ENCODE peak calls at places on chromosomes 1 and 21, in nine cellular contexts. C is HCT116, F is uterus, E is tibial nerve, K is stomach, J is right lobe of liver, I is esophagus squamous epithelium, Z is body of pancreas, W is heart left ventricle. R is an unnamed sample. For H3K4me1, the result is how much of the 10 kb centered on the place peaks cover.

GRCh38 chr1:38964140-38964548 is 22.5 kb upstream of the RHBDL2 start:
- DNase-seq in C (no peak), K (no peak), W (no peak), Z (no peak), F (no peak), I (no peak), E (no peak), J (no peak), R (no peak)

GRCh38 chr1:9721606-9722377 is 70.3 kb downstream of the PIK3CD start:
- DNase-seq in C (no peak), E (no peak), W (no peak), K (no peak), I (no peak), Z (peak), J (no peak), F (no peak), R (no peak)

GRCh38 chr1:159011701-159012100 is 2.0 kb downstream of the IFI16 start:
- DNase-seq in E (no peak), I (no peak), W (no peak), J (no peak), K (no peak), Z (no peak), C (no peak), F (no peak), R (no peak)

GRCh38 chr1:44154049-44154448 is 12.6 kb upstream of the KLF18 start:
- DNase-seq in W (no peak), F (no peak), E (no peak), I (no peak), Z (no peak), C (peak), J (no peak), K (no peak), R (no peak)

GRCh38 chr1:5876251-5876650 is 116.0 kb downstream of the NPHP4 start:
- DNase-seq in K (no peak), E (no peak), W (no peak), I (no peak), Z (no peak), F (no peak), J (no peak), C (no peak), R (no peak)

GRCh38 chr1:51378871-51379270 is 48.5 kb upstream of the TTC39A start:
- DNase-seq in E (no peak), F (no peak), J (no peak), W (no peak), C (no peak), Z (no peak), I (no peak), K (no peak), R (no peak)

GRCh38 chr1:109846148-109846547 is 64.5 kb upstream of the CSF1 start:
- DNase-seq in K (no peak), J (no peak), Z (no peak), C (no peak), I (no peak), E (no peak), W (no peak), F (no peak), R (no peak)

GRCh38 chr1:53139911-53140310 is 2.5 kb downstream of the SLC1A7 start:
- DNase-seq in Z (no peak), J (no peak), F (no peak), K (no peak), E (no peak), I (no peak), W (no peak), C (no peak), R (no peak)

GRCh38 chr1:37319284-37319683 is 155.1 kb upstream of the ZC3H12A start:
- DNase-seq in E (no peak), J (no peak), F (no peak), C (no peak), K (no peak), Z (no peak), W (no peak), I (no peak), R (no peak)

GRCh38 chr1:41313661-41314131 is 47.5 kb upstream of the FOXO6 start:
- DNase-seq in F (no peak), E (no peak), K (no peak), Z (peak), W (no peak), C (peak), J (no peak), I (no peak), R (no peak)

GRCh38 chr1:4778056-4778455 is 123.6 kb downstream of the AJAP1 start:
- DNase-seq in K (no peak), F (peak), I (no peak), W (peak), Z (peak), J (no peak), E (no peak), C (no peak), R (peak)

GRCh38 chr1:2115008-2115921 is 65.1 kb downstream of the PRKCZ start:
- DNase-seq in Z (no peak), E (no peak), C (no peak), K (no peak), F (no peak), W (no peak), J (no peak), I (no peak), R (no peak)

GRCh38 chr1:221810406-221810805 is 68.5 kb upstream of the DUSP10 start:
- DNase-seq in K (no peak), Z (no peak), J (no peak), W (no peak), F (no peak), C (no peak), E (no peak), I (no peak), R (no peak)

GRCh38 chr1:221122501-221122900 is 243.3 kb downstream of the HLX start:
- DNase-seq in J (no peak), I (no peak), E (no peak), F (no peak), W (no peak), K (no peak), C (no peak), Z (no peak), R (no peak)

GRCh38 chr1:34529935-34530859 is 224.7 kb upstream of the GJB5 start:
- DNase-seq in I (no peak), E (no peak), J (no peak), Z (no peak), W (no peak), F (peak), K (no peak), C (no peak), R (no peak)

GRCh38 chr1:67173988-67174387 is 7.7 kb downstream of the IL23R start:
- DNase-seq in F (no peak), W (no peak), Z (no peak), I (no peak), J (no peak), C (no peak), K (no peak), E (no peak), R (no peak)

GRCh38 chr1:115040501-115040900 is 10.9 kb downstream of the TSHB start:
- DNase-seq in Z (no peak), C (no peak), I (no peak), W (no peak), E (no peak), F (no peak), K (no peak), J (no peak), R (no peak)

GRCh38 chr1:186813420-186813819 is 15.3 kb upstream of the PLA2G4A start:
- DNase-seq in Z (no peak), W (no peak), J (no peak), C (no peak), F (no peak), K (no peak), I (no peak), E (no peak), R (no peak)

GRCh38 chr1:201562257-201562656 is 23.3 kb downstream of the NAV1 start:
- DNase-seq in W (peak), K (no peak), C (no peak), F (peak), Z (no peak), J (no peak), E (no peak), I (no peak), R (no peak)

GRCh38 chr1:232511172-232511571 is 118.8 kb downstream of the SIPA1L2 start:
- DNase-seq in J (no peak), W (no peak), F (no peak), E (no peak), I (no peak), C (no peak), K (no peak), Z (no peak), R (no peak)

GRCh38 chr1:221689138-221689537 is 52.8 kb downstream of the DUSP10 start:
- DNase-seq in J (no peak), Z (no peak), E (no peak), W (no peak), I (no peak), F (no peak), C (no peak), K (no peak), R (no peak)

GRCh38 chr1:93186667-93187066 is 6.1 kb downstream of the CCDC18 start:
- DNase-seq in I (no peak), J (no peak), W (no peak), E (no peak), C (no peak), K (no peak), Z (no peak), F (no peak), R (no peak)

GRCh38 chr1:100358210-100358609 is 5.9 kb downstream of the CDC14A start:
- DNase-seq in C (no peak), E (no peak), Z (no peak), F (no peak), W (no peak), I (no peak), K (no peak), J (no peak), R (no peak)

GRCh38 chr1:30966690-30967369 is 58.3 kb upstream of the SDC3 start:
- DNase-seq in F (no peak), E (no peak), I (no peak), W (no peak), K (no peak), J (no peak), Z (peak), C (no peak), R (peak)

GRCh38 chr1:42442641-42443040 is 13.2 kb downstream of the ZMYND12 start:
- DNase-seq in Z (no peak), K (no peak), F (no peak), I (no peak), E (no peak), W (no peak), J (no peak), C (no peak), R (no peak)

GRCh38 chr1:1943834-1944570 is 24.9 kb upstream of the TMEM52 start:
- DNase-seq in C (peak), Z (peak), W (no peak), I (no peak), E (no peak), K (peak), F (peak), J (peak), R (peak)

GRCh38 chr1:215376544-215377264 is 190.4 kb upstream of the KCTD3 start:
- DNase-seq in C (no peak), I (no peak), Z (no peak), E (no peak), J (no peak), K (no peak), F (no peak), W (no peak), R (no peak)

GRCh38 chr1:153659175-153659534 is 652 bp downstream of the SNAPIN start:
- DNase-seq in E (no peak), C (no peak), K (no peak), Z (no peak), W (no peak), J (no peak), I (no peak), F (no peak), R (no peak)

GRCh38 chr21:25733859-25734653 is 648 bp downstream of the ATP5PF start:
- DNase-seq in Z (no peak), E (no peak), W (peak), I (no peak), K (no peak), J (peak), F (no peak), C (no peak), R (no peak)

GRCh38 chr1:46656643-46657042 is 11.5 kb downstream of the ATPAF1 start:
- DNase-seq in F (no peak), I (no peak), W (no peak), C (no peak), J (no peak), Z (no peak), E (no peak), K (no peak), R (no peak)

GRCh38 chr1:56917356-56917755 is 48.5 kb downstream of the C8B start:
- DNase-seq in K (no peak), J (no peak), E (no peak), C (no peak), F (no peak), Z (no peak), I (no peak), W (no peak), R (no peak)

GRCh38 chr1:116504308-116505156 is 66.3 kb downstream of the CD58 start:
- DNase-seq in C (no peak), I (peak), J (no peak), W (peak), K (peak), Z (peak), E (peak), F (no peak), R (peak)

GRCh38 chr1:161482610-161483009 is 22.6 kb upstream of the FCGR2A start:
- DNase-seq in C (no peak), E (no peak), I (no peak), J (no peak), F (no peak), K (no peak), W (no peak), Z (no peak), R (no peak)

GRCh38 chr1:56157477-56157876 is 421.9 kb downstream of the PLPP3 start:
- DNase-seq in J (no peak), W (no peak), Z (no peak), C (no peak), E (no peak), I (no peak), F (no peak), K (no peak), R (no peak)

GRCh38 chr1:11151854-11152612 is 37.1 kb upstream of the ANGPTL7 start:
- DNase-seq in K (no peak), I (no peak), E (no peak), J (peak), W (peak), F (no peak), Z (no peak), C (no peak), R (no peak)

DNA sequence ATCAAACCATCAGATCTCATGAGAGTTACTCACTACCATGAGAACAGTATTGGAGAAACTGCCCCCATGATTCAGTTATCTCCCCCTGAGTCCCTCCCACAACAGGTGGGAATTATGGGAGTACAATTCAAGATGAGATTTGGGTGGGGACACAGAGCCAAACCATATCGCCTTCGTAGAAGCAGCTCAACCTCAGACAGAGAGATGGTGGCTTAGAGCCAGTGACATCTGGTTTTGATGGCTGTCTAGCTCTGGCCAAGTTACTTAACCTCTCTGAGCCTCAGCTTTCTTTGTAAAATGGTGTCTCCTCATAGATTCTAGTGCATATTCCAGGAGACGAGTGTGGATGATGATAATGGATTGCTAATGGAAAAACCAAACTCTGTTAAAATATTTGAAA is 27.2 kb downstream of the MX1 start:
- DNase-seq in F (no peak), J (no peak), E (no peak), W (no peak), C (no peak), K (no peak), Z (no peak), I (no peak), R (no peak)
- TF ChIP-seq POLR2A in F (no peak), J (no peak), E (no peak), W (no peak), C (no peak), K (no peak), Z (no peak), I (no peak), R (no peak)

GRCh38 chr1:175129644-175129996 is 62.0 kb downstream of the TNN start:
- DNase-seq in F (no peak), K (no peak), E (no peak), J (peak), Z (no peak), W (no peak), C (no peak), I (no peak), R (no peak)

GRCh38 chr1:175130649-175131045 is 61.9 kb downstream of the KIAA0040 start:
- DNase-seq in Z (no peak), E (no peak), J (no peak), F (no peak), W (no peak), C (no peak), K (no peak), I (no peak), R (no peak)

GRCh38 chr1:175129997-175130648 is 62.5 kb downstream of the KIAA0040 start:
- DNase-seq in F (no peak), W (no peak), K (no peak), C (no peak), E (no peak), J (no peak), I (no peak), Z (no peak), R (peak)

GRCh38 chr1:175132456-175132855 is 60.1 kb downstream of the KIAA0040 start:
- DNase-seq in I (no peak), J (no peak), Z (no peak), W (no peak), C (no peak), K (no peak), E (no peak), F (no peak), R (no peak)

DNA sequence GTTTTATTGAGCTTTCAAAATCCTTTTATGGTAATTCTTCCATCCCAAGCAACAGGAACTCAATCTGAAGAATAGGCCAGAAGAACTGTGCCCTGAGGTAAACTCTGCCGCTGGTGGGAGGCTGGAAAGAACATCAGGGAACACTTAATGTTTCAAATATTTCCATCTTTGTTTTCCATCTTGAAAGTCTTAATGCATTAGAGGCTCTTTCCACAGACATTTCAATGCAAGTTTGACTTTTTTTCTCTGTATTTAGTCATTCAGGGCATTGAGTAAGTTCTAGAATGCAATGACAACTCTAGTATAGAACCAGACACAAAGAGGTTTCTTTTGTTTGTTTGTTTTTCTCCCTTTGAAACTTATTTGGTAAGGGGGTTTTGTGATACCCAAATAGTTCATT is 61.5 kb downstream of the KIAA0040 start:
- DNase-seq in K (no peak), Z (no peak), F (no peak), E (no peak), I (no peak), J (no peak), C (no peak), W (no peak), R (no peak)
- H3K4me1 ChIP-seq in K (half or more), Z (under half), F (under half), E (under half), I (under half), J (under half), C (under half), W (under half), R (under half)

GRCh38 chr1:70208292-70208691 is 2.9 kb upstream of the LRRC40 start:
- DNase-seq in E (no peak), Z (no peak), J (no peak), I (no peak), F (no peak), K (no peak), W (no peak), C (no peak), R (no peak)

GRCh38 chr1:70205437-70206118 is at the start of gene LRRC40:
- DNase-seq in I (peak), F (peak), J (peak), C (peak), E (peak), W (peak), Z (peak), K (peak), R (peak)

GRCh38 chr1:70210820-70211219 is 5.4 kb upstream of the LRRC40 start:
- DNase-seq in C (no peak), F (no peak), E (no peak), W (no peak), I (no peak), Z (no peak), J (no peak), K (no peak), R (no peak)

GRCh38 chr1:70207492-70207891 is 2.1 kb upstream of the LRRC40 start:
- DNase-seq in I (no peak), C (no peak), F (no peak), J (no peak), K (no peak), Z (no peak), W (no peak), E (no peak), R (no peak)

GRCh38 chr1:70211536-70211935 is 6.2 kb upstream of the LRRC40 start:
- DNase-seq in K (no peak), E (no peak), C (no peak), Z (no peak), I (no peak), F (no peak), J (no peak), W (no peak), R (no peak)
- TF ChIP-seq POLR2A in K (no peak), E (no peak), C (no peak), Z (no peak), I (no peak), F (no peak), J (no peak), W (no peak), R (no peak)

GRCh38 chr1:111621050-111621449 is 1.5 kb downstream of the RAP1A start:
- DNase-seq in K (no peak), F (no peak), C (no peak), J (no peak), I (no peak), W (no peak), Z (no peak), E (no peak), R (no peak)
- H3K4me1 ChIP-seq in K (half or more), F (under half), C (under half), J (under half), I (under half), W (under half), Z (under half), E (under half), R (half or more)

GRCh38 chr1:223030871-223031270 is 112.2 kb downstream of the TLR5 start:
- DNase-seq in F (no peak), J (no peak), K (no peak), I (no peak), E (no peak), Z (no peak), W (no peak), C (no peak), R (no peak)
- TF ChIP-seq POLR2A in F (no peak), J (no peak), K (no peak), I (no peak), E (no peak), Z (no peak), W (no peak), C (no peak), R (no peak)

GRCh38 chr1:198929111-198929604 is 290.3 kb downstream of the PTPRC start:
- DNase-seq in J (no peak), Z (no peak), I (no peak), K (no peak), W (no peak), C (no peak), F (no peak), E (no peak), R (no peak)
- H3K4me1 ChIP-seq in J (under half), Z (under half), I (under half), K (under half), W (under half), C (under half), F (under half), E (under half), R (under half)

GRCh38 chr1:205631727-205632373 is at the start of gene ELK4:
- DNase-seq in Z (peak), I (peak), W (peak), F (peak), J (peak), C (peak), E (peak), K (peak), R (peak)
- TF ChIP-seq POLR2A in Z (peak), I (peak), W (peak), F (peak), J (peak), C (peak), E (peak), K (no peak), R (peak)

DNA sequence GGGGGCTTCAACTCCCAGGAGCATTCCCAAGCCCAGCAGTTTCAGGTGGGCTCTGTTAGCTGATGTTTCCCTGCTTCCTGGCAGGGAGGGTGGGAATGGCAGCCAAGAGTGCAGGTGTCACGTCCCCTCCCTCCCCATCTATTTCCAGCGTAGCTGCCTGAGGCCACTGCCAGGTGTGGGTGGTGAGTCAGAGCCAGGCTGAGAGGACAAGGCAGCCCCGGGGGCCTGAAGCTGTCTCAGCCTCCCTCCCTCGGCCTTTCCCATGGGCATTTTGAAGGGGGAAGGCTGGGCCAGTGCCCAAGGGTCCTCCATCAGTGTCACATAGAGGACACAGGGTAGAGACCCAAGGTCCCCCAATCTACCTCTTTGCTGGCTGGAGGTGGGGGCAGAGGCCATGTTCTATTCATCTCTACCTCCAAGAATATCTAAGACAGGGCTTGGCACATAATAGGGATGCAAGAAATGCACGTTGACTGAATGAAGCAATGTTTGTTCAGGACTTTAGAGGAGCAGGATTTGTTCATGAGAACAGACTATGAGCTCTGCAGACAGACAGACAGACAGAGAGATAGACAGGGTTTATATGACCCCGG is 34.4 kb upstream of the ID3 start:
- DNase-seq in K (no peak), W (no peak), C (no peak), I (no peak), F (no peak), Z (peak), J (no peak), E (no peak), R (no peak)
- H3K4me1 ChIP-seq in K (under half), W (under half), C (under half), I (under half), F (under half), Z (under half), J (under half), E (under half), R (under half)